ENCODE peak calls at places on chromosomes 1 and 21, in six cellular contexts. H is Right ventricle myocardium inferior; C is effector CD4-positive, alpha-beta T cell; L is globus pallidus; X is lower leg skin; R is effector memory CD8-positive, alpha-beta T cell. W is an unnamed sample.

GRCh38 chr1:22318279-22318983 is 133.2 kb upstream of the ZBTB40 start:
- DNase-seq in H (no peak), C (no peak), L (peak), X (no peak), R (no peak), W (no peak)

GRCh38 chr1:48725331-48725730 is 51.4 kb downstream of the BEND5 start:
- DNase-seq in H (no peak), C (no peak), L (no peak), X (no peak), R (no peak), W (no peak)

GRCh38 chr1:107344268-107344667 is 203.4 kb downstream of the NTNG1 start:
- DNase-seq in H (no peak), C (no peak), L (no peak), X (no peak), R (no peak), W (no peak)

GRCh38 chr1:40981702-40982448 is 2.4 kb downstream of the CTPS1 start:
- DNase-seq in H (no peak), C (no peak), L (no peak), X (no peak), R (no peak), W (no peak)

GRCh38 chr1:9149837-9150581 is 21.1 kb upstream of the GPR157 start:
- DNase-seq in H (peak), C (no peak), L (no peak), X (no peak), R (no peak), W (no peak)

GRCh38 chr1:201325678-201326060 is 42.4 kb downstream of the PKP1 start:
- DNase-seq in H (no peak), C (no peak), L (no peak), X (no peak), R (no peak), W (no peak)

GRCh38 chr1:197910120-197911110 is 6.8 kb upstream of the LHX9 start:
- DNase-seq in H (no peak), C (no peak), L (no peak), X (no peak), R (no peak), W (no peak)

GRCh38 chr1:94068831-94069648 is 51.9 kb downstream of the ABCA4 start:
- DNase-seq in H (no peak), C (no peak), L (peak), X (no peak), R (no peak), W (no peak)

GRCh38 chr21:28798798-28799197 is 193.9 kb downstream of the LTN1 start:
- DNase-seq in H (no peak), C (no peak), L (no peak), X (no peak), R (no peak), W (no peak)

GRCh38 chr1:10155087-10155712 is 55.2 kb upstream of the KIF1B start:
- DNase-seq in H (no peak), C (no peak), L (no peak), X (no peak), R (no peak), W (no peak)

GRCh38 chr1:27646676-27647075 is 11.7 kb upstream of the FGR start:
- DNase-seq in H (peak), C (no peak), L (no peak), X (no peak), R (no peak), W (no peak)

GRCh38 chr1:95179205-95180001 is 54.6 kb upstream of the RWDD3 start:
- DNase-seq in H (no peak), C (no peak), L (peak), X (no peak), R (no peak), W (no peak)

GRCh38 chr1:10796029-10796944 is at the start of gene CASZ1:
- DNase-seq in H (no peak), C (no peak), L (peak), X (peak), R (no peak), W (no peak)

GRCh38 chr1:212977781-212978645 is 27.7 kb downstream of the VASH2 start:
- DNase-seq in H (no peak), C (no peak), L (no peak), X (no peak), R (no peak), W (no peak)

GRCh38 chr1:9426291-9426711 is 113.0 kb upstream of the SLC25A33 start:
- DNase-seq in H (no peak), C (peak), L (no peak), X (no peak), R (peak), W (peak)

GRCh38 chr1:238232036-238232744 is 341.5 kb upstream of the ZP4 start:
- DNase-seq in H (no peak), C (no peak), L (no peak), X (no peak), R (no peak), W (no peak)

GRCh38 chr21:21898801-21899200 is 900.6 kb downstream of the NCAM2 start:
- DNase-seq in H (no peak), C (no peak), L (no peak), X (no peak), R (no peak), W (no peak)

GRCh38 chr21:25760061-25760460 is 25.3 kb downstream of the GABPA start:
- DNase-seq in H (no peak), C (no peak), L (no peak), X (no peak), R (no peak), W (no peak)

GRCh38 chr1:226411619-226412018 is 3.7 kb upstream of the PARP1 start:
- DNase-seq in H (no peak), C (no peak), L (no peak), X (no peak), R (no peak), W (no peak)

GRCh38 chr1:209569445-209570207 is 13.9 kb upstream of the CAMK1G start:
- DNase-seq in H (peak), C (peak), L (peak), X (peak), R (peak), W (peak)

GRCh38 chr1:47298025-47298699 is 15.8 kb downstream of the STIL start:
- DNase-seq in H (no peak), C (no peak), L (no peak), X (no peak), R (no peak), W (no peak)

GRCh38 chr1:46166521-46167462 is 8.1 kb upstream of the TSPAN1 start:
- DNase-seq in H (peak), C (peak), L (no peak), X (no peak), R (peak), W (no peak)

GRCh38 chr1:205764578-205764977 is 10.7 kb downstream of the RAB29 start:
- DNase-seq in H (no peak), C (no peak), L (no peak), X (no peak), R (no peak), W (no peak)

GRCh38 chr1:85148524-85149250 is 52.1 kb downstream of the SYDE2 start:
- DNase-seq in H (no peak), C (no peak), L (no peak), X (no peak), R (no peak), W (no peak)

GRCh38 chr1:183911285-183911684 is 106.4 kb downstream of the RGL1 start:
- DNase-seq in H (no peak), C (no peak), L (no peak), X (peak), R (no peak), W (no peak)

GRCh38 chr1:206875752-206876380 is 10.4 kb downstream of the IL20 start:
- DNase-seq in H (no peak), C (no peak), L (no peak), X (no peak), R (no peak), W (no peak)

W was measured in T-helper 22 cell.